ENCODE peak calls at places on chromosome 4, in four cellular contexts. One of them, this sample, is unnamed.
A peak's percentile ranks its signal among the peaks of the same experiment; 100 is the strongest.

GRCh38 chr4:21205821-21206531 is 505.7 kb downstream of the PACRGL start:
- DNase-seq in stomach: no peak
- DNase-seq in adipocyte: no peak
- DNase-seq in choroid plexus epithelial cell: no peak
- DNase-seq in this sample: no peak

GRCh38 chr4:26120098-26120795 is 200.6 kb upstream of the RBPJ start:
- DNase-seq in stomach: no peak
- DNase-seq in adipocyte: no peak
- DNase-seq in choroid plexus epithelial cell: peak; percentile 47
- DNase-seq in this sample: no peak

GRCh38 chr4:75327804-75328512 is 186.2 kb downstream of the RCHY1 start:
- DNase-seq in adipocyte: no peak
- DNase-seq in stomach: no peak
- DNase-seq in choroid plexus epithelial cell: no peak
- DNase-seq in this sample: peak; percentile 88

GRCh38 chr4:151204925-151205524 is 71.9 kb upstream of the PRSS48 start:
- DNase-seq in adipocyte: no peak
- DNase-seq in stomach: no peak
- DNase-seq in choroid plexus epithelial cell: peak; percentile 86
- DNase-seq in this sample: no peak

GRCh38 chr4:71107732-71108131 is 114.3 kb downstream of the DCK start:
- DNase-seq in stomach: no peak
- DNase-seq in choroid plexus epithelial cell: no peak
- DNase-seq in adipocyte: no peak
- DNase-seq in this sample: no peak

GRCh38 chr4:26056406-26056805 is 142.4 kb downstream of the SMIM20 start:
- DNase-seq in adipocyte: no peak
- DNase-seq in choroid plexus epithelial cell: no peak
- DNase-seq in stomach: no peak
- DNase-seq in this sample: no peak

GRCh38 chr4:104235966-104236365 is 258.7 kb downstream of the CXXC4 start:
- DNase-seq in adipocyte: no peak
- DNase-seq in stomach: no peak
- DNase-seq in choroid plexus epithelial cell: no peak
- DNase-seq in this sample: no peak

GRCh38 chr4:183147191-183147590 is 48.1 kb downstream of the WWC2 start:
- DNase-seq in adipocyte: no peak
- DNase-seq in choroid plexus epithelial cell: no peak
- DNase-seq in stomach: no peak
- DNase-seq in this sample: no peak

GRCh38 chr4:152937535-152938236 is 1.6 kb downstream of the FHDC1 start:
- DNase-seq in choroid plexus epithelial cell: peak; percentile 32
- DNase-seq in adipocyte: peak; percentile 75
- DNase-seq in stomach: peak; percentile 45
- DNase-seq in this sample: no peak

GRCh38 chr4:170001688-170002267 is 24.4 kb downstream of the MFAP3L start:
- DNase-seq in choroid plexus epithelial cell: no peak
- DNase-seq in stomach: no peak
- DNase-seq in adipocyte: no peak
- DNase-seq in this sample: no peak

GRCh38 chr4:21948347-21949072 is at the start of gene KCNIP4:
- DNase-seq in stomach: no peak
- DNase-seq in choroid plexus epithelial cell: peak; percentile 23
- DNase-seq in adipocyte: peak; percentile 67
- DNase-seq in this sample: no peak

GRCh38 chr4:6263541-6264540 is 5.8 kb upstream of the WFS1 start:
- DNase-seq in adipocyte: peak; percentile 45
- DNase-seq in choroid plexus epithelial cell: peak; percentile 86
- DNase-seq in stomach: peak; percentile 61
- DNase-seq in this sample: no peak

GRCh38 chr4:70938087-70938486 is 35.9 kb downstream of the MOB1B start:
- DNase-seq in adipocyte: no peak
- DNase-seq in choroid plexus epithelial cell: no peak
- DNase-seq in stomach: no peak
- DNase-seq in this sample: no peak

GRCh38 chr4:169774466-169775445 is 17.0 kb upstream of the HPF1 start:
- DNase-seq in choroid plexus epithelial cell: no peak
- DNase-seq in adipocyte: peak; percentile 21
- DNase-seq in stomach: no peak
- DNase-seq in this sample: no peak

GRCh38 chr4:85107553-85107952 is 141.1 kb upstream of the WDFY3 start:
- DNase-seq in stomach: no peak
- DNase-seq in adipocyte: no peak
- DNase-seq in choroid plexus epithelial cell: no peak
- DNase-seq in this sample: no peak

GRCh38 chr4:139278956-139279722 is 886 bp downstream of the MGARP start:
- DNase-seq in stomach: no peak
- DNase-seq in choroid plexus epithelial cell: peak; percentile 33
- DNase-seq in adipocyte: peak; percentile 65
- DNase-seq in this sample: no peak
- H3K4me3 ChIP-seq in stomach: peak overlapping the region; percentile 46
- H3K4me3 ChIP-seq in choroid plexus epithelial cell: peak overlapping the region; percentile 66
- H3K4me3 ChIP-seq in adipocyte: peak overlapping the region; percentile 77
- H3K4me3 ChIP-seq in this sample: peak overlapping the region; percentile 53

GRCh38 chr4:109645874-109646591 is 57.2 kb downstream of the CASP6 start:
- DNase-seq in stomach: no peak
- DNase-seq in choroid plexus epithelial cell: no peak
- DNase-seq in adipocyte: no peak
- DNase-seq in this sample: no peak
- H3K4me3 ChIP-seq in stomach: no peak overlapping the region
- H3K4me3 ChIP-seq in choroid plexus epithelial cell: no peak overlapping the region
- H3K4me3 ChIP-seq in adipocyte: no peak overlapping the region
- H3K4me3 ChIP-seq in this sample: no peak overlapping the region

DNA sequence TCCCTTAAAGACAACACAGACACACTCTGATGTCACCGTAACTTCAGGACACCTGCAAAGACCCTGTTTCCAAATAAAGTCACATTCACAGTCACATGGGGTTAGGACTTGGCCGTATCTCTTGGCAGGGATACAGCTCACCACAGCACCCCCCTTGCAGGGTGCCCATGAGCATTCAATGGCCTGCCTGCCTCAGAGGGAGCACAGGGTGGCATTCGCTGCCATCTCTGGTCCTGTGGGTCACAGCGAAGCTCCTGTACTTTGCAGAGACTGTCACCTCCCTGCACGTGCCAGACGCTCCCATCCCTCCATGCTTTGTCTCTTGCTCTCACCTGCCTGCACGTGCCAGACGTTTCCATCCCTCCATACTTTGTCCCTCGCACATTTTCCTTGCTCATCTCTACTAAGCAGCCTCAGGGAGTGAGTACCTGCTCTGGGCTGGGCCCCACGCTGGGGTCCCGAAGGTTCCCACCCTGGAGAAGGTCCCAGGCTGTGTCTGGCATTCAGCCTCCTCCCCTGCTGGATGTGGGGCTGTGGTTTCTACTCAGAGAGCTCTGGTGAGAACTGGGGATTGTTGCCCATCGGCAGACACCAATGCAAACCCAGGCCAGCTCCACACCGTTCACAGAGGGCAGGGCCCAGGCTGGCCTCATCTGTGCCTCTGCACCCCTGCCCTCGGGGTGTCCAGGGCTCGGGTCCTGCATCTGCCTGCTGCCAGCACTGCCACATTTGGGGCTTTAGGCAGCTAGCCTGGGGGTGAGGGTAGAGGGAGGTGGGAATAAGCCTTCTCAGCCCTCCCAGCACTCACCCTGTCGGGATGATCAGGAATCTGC is 15.8 kb downstream of the HTRA3 start:
- DNase-seq in stomach: no peak
- DNase-seq in adipocyte: no peak
- DNase-seq in choroid plexus epithelial cell: no peak
- DNase-seq in this sample: no peak
- H3K4me3 ChIP-seq in stomach: no peak overlapping the region
- H3K4me3 ChIP-seq in adipocyte: no peak overlapping the region
- H3K4me3 ChIP-seq in choroid plexus epithelial cell: no peak overlapping the region
- H3K4me3 ChIP-seq in this sample: no peak overlapping the region

GRCh38 chr4:103207673-103208072 is 9.5 kb upstream of the CENPE start:
- DNase-seq in stomach: no peak
- DNase-seq in adipocyte: no peak
- DNase-seq in choroid plexus epithelial cell: no peak
- DNase-seq in this sample: no peak
- H3K4me3 ChIP-seq in stomach: no peak overlapping the region
- H3K4me3 ChIP-seq in adipocyte: no peak overlapping the region
- H3K4me3 ChIP-seq in choroid plexus epithelial cell: no peak overlapping the region
- H3K4me3 ChIP-seq in this sample: no peak overlapping the region

GRCh38 chr4:185721949-185722316 is 90.1 kb downstream of the SORBS2 start:
- DNase-seq in choroid plexus epithelial cell: peak; percentile 90
- DNase-seq in adipocyte: peak; percentile 77
- DNase-seq in stomach: no peak
- DNase-seq in this sample: no peak
- H3K4me3 ChIP-seq in choroid plexus epithelial cell: no peak overlapping the region
- H3K4me3 ChIP-seq in adipocyte: peak overlapping the region; percentile 49
- H3K4me3 ChIP-seq in stomach: no peak overlapping the region
- H3K4me3 ChIP-seq in this sample: peak overlapping the region; percentile 13